ENCODE peak calls at places on chromosomes 3 and 15, in seven cellular contexts. D is adrenal gland, C is ovary, H is cardiac muscle cell, O is mammary epithelial cell, X is AG04449, R is uterus. U is an unnamed sample.

GRCh38 chr3:147313513-147313912 is 92.8 kb downstream of the ZIC4 start:
- DNase-seq in D (no peak), C (no peak), H (no peak), O (no peak), X (no peak), R (no peak), U (no peak)

GRCh38 chr15:74955796-74956647 is 550 bp downstream of the RPP25 start:
- DNase-seq in D (peak; percentile 91), C (peak; percentile 84), H (peak; percentile 82), O (no peak), X (no peak), R (peak; percentile 64), U (peak; percentile 86)

GRCh38 chr3:130787422-130788068 is 40.9 kb upstream of the PIK3R4 start:
- DNase-seq in D (no peak), C (no peak), H (no peak), O (no peak), X (no peak), R (no peak), U (no peak)

GRCh38 chr15:38558714-38559059 is 5.9 kb downstream of the RASGRP1 start:
- DNase-seq in D (no peak), C (no peak), H (peak; percentile 48), O (no peak), X (peak; percentile 91), R (no peak), U (no peak)

GRCh38 chr3:102129774-102130608 is 280.7 kb downstream of the NFKBIZ start:
- DNase-seq in D (no peak), C (no peak), H (peak; percentile 87), O (peak; percentile 93), X (no peak), R (peak; percentile 81), U (no peak)

GRCh38 chr3:39757312-39757711 is 52.1 kb upstream of the MYRIP start:
- DNase-seq in D (peak; percentile 50), C (no peak), H (no peak), O (no peak), X (no peak), R (no peak), U (no peak)

GRCh38 chr3:48655063-48655462 is 7.6 kb downstream of the CELSR3 start:
- DNase-seq in D (no peak), C (no peak), H (no peak), O (no peak), X (no peak), R (no peak), U (no peak)

GRCh38 chr3:170641510-170642236 is 55.8 kb upstream of the SLC7A14 start:
- DNase-seq in D (no peak), C (no peak), H (no peak), O (no peak), X (no peak), R (no peak), U (no peak)

GRCh38 chr3:51675201-51675611 is 4.2 kb downstream of the TEX264 start:
- DNase-seq in D (no peak), C (no peak), H (peak; percentile 20), O (peak; percentile 85), X (peak; percentile 16), R (no peak), U (peak; percentile 47)

GRCh38 chr3:142088522-142088921 is 60.8 kb downstream of the TFDP2 start:
- DNase-seq in D (no peak), C (no peak), H (peak; percentile 59), O (no peak), X (no peak), R (no peak), U (no peak)

GRCh38 chr3:185424435-185424834 is 61.5 kb downstream of the MAP3K13 start:
- DNase-seq in D (no peak), C (no peak), H (no peak), O (no peak), X (no peak), R (no peak), U (no peak)

GRCh38 chr3:18061737-18062136 is 319.3 kb upstream of the TBC1D5 start:
- DNase-seq in D (no peak), C (no peak), H (no peak), O (no peak), X (no peak), R (no peak), U (no peak)

GRCh38 chr15:64151727-64152506 is at the start of gene SNX22:
- DNase-seq in D (no peak), C (peak; percentile 48), H (no peak), O (no peak), X (no peak), R (no peak), U (no peak)

GRCh38 chr3:179613807-179614206 is 9.2 kb downstream of the NDUFB5 start:
- DNase-seq in D (no peak), C (no peak), H (peak; percentile 66), O (no peak), X (no peak), R (no peak), U (no peak)

GRCh38 chr3:138023754-138024153 is 13.8 kb downstream of the CLDN18 start:
- DNase-seq in D (no peak), C (no peak), H (no peak), O (no peak), X (no peak), R (no peak), U (no peak)

GRCh38 chr3:32022947-32023346 is 41.4 kb downstream of the ZNF860 start:
- DNase-seq in D (no peak), C (no peak), H (no peak), O (no peak), X (no peak), R (no peak), U (no peak)

GRCh38 chr3:32021748-32022147 is 40.2 kb downstream of the ZNF860 start:
- DNase-seq in D (no peak), C (no peak), H (no peak), O (no peak), X (no peak), R (no peak), U (no peak)

GRCh38 chr3:32021155-32021554 is 39.6 kb downstream of the ZNF860 start:
- DNase-seq in D (no peak), C (no peak), H (no peak), O (no peak), X (no peak), R (no peak), U (no peak)

DNA sequence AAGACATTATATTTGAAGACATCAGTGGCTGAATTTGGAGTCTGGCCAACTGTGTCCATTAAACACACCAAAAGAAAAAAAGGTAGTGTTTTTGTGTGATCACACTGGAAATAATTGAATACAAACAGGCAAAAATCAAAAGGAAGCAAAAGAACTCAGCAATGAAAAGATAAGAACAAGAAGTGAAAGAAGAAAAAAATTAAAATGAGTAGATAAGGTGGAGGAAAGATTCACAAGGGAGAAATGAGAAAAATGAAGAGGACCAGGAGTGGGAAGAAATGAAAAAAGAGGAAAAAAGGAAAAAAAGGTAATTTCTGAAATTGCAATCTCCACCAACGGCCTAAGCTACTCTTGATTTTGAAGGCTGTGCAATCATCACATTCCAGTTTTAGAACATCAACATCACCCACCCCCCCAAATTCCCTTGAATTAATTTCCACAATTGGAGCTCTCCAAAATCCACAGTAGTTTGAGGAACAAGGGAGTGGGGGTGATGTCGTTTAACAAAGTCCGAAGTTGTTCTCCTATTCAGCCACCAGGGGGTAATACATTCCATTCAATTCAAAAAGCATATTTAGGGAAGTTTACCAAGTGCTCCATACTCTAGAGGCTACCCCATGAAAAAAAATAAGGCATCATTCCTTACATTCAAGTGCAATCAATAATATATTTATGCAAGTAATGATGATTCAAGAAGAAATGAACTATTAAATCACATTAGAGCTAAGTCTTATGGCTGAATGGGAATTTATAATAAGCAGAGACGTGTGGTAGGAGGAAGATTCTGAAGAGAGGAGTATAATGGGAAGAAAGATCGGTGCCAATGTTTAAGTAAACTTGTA is 37.4 kb downstream of the ZNF860 start:
- DNase-seq in D (no peak), C (no peak), H (peak; percentile 73), O (peak; percentile 31), X (no peak), R (no peak), U (no peak)
- TF ChIP-seq CTCF in D (peak; percentile 90), C (peak; percentile 12), H (peak; percentile 71), O (peak; percentile 70), X (peak; percentile 48), R (peak; percentile 78), U (peak; percentile 67)

DNA sequence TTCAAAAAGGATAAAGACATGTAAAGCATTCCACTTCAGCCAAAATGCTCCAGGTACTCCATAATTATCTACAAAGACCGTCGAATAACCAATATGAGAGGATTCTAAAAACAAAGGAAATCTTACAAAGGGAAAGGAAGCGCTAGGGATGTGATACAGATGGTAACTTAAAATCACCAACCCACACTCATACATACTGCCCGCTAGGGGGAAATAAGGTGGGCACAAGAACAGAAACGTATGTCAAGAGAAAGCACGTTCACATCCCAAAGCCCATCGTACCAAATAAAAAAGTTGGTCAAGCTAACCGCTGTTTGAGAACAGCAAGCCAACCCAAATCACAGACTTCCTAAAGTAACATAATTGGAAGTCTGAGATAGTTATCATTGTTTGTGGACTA is 429.4 kb downstream of the SHQ1 start:
- DNase-seq in D (no peak), C (no peak), H (no peak), O (no peak), X (no peak), R (no peak), U (no peak)
- TF ChIP-seq CTCF in D (no peak), C (no peak), H (no peak), O (no peak), X (no peak), R (no peak), U (no peak)

DNA sequence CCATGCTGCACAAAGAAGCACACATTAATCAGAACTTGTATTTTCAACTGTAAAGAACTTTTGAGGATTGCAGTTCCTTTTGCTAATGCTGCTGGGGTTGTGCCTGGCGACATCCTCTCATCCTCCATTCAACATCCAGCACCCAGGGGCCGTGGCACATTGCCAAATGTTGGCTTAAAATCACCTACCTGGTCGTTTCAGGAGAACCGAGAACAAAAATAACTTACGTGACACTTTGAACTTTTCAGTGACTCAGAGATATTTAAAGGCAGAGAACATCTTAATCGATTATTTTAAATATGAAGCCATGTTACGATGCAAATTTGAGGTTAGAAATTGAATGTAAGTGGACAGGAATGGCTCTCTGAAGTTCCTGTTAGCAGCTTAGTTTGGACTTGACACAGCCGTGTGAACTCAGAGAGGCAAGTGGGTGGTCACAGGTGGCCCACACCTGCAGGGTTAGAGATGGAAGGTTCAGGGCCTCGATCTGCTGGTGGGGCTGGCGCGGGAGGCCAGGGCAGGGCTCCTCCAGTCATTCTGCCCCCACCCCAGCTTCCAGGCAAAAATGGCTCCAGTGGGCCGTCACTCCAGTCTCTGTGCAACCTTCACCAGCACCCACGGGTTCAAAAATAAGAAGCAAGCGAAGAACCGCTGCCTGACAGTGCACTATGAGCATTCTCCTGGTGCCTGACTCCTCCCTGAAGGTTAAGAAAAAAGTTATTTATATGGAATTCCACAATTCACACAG is 12.2 kb downstream of the LRRK1 start:
- DNase-seq in D (no peak), C (no peak), H (no peak), O (no peak), X (no peak), R (no peak), U (no peak)
- TF ChIP-seq CTCF in D (no peak), C (no peak), H (no peak), O (no peak), X (no peak), R (no peak), U (no peak)

DNA sequence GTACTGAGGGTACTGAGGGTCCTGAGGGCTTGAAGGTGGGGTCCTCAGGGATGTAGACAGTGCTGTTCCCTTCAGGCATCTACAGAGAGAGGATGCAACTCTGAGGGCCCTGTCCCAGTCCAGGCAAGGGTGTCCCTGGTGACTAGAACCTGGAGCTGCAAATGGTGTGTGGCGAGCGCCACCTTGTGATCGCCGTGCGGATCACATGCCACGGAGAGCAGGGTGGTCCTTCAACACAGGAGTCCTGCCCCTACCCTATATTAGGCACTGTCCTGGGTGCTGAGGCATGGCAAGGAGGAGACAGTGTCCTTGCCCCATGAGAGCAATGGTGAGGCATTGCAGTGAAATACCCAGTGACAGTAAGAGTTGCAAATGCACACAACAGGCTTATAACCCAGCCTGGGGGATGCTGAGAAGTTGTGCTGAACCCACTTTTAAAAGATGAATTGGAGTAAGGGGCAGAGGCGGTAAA is 23.6 kb downstream of the RHCG start:
- DNase-seq in D (peak; percentile 54), C (no peak), H (peak; percentile 76), O (peak; percentile 37), X (no peak), R (no peak), U (no peak)
- TF ChIP-seq CTCF in D (peak; percentile 49), C (no peak), H (peak; percentile 88), O (peak; percentile 92), X (peak; percentile 88), R (no peak), U (no peak)

U was measured in ascending aorta.